ENCODE peak calls at places on chromosomes 3 and 15, in seven cellular contexts. One of them, this sample, is unnamed.
A peak's percentile ranks its signal among the peaks of the same experiment; 100 is the strongest.

GRCh38 chr3:81041331-81041730 is 720.1 kb downstream of the GBE1 start:
- DNase-seq in pancreas: no peak
- DNase-seq in IMR-90: no peak
- DNase-seq in GM23248: peak; percentile 0
- DNase-seq in ovary: no peak
- DNase-seq in endodermal cell: no peak
- DNase-seq in mesendoderm: no peak
- DNase-seq in this sample: no peak

GRCh38 chr3:16801223-16801622 is 83.5 kb upstream of the PLCL2 start:
- DNase-seq in pancreas: no peak
- DNase-seq in IMR-90: no peak
- DNase-seq in GM23248: no peak
- DNase-seq in ovary: no peak
- DNase-seq in endodermal cell: no peak
- DNase-seq in mesendoderm: no peak
- DNase-seq in this sample: no peak

GRCh38 chr3:132772252-132772651 is 50.0 kb upstream of the NPHP3 start:
- DNase-seq in pancreas: no peak
- DNase-seq in IMR-90: no peak
- DNase-seq in GM23248: no peak
- DNase-seq in ovary: no peak
- DNase-seq in endodermal cell: no peak
- DNase-seq in mesendoderm: no peak
- DNase-seq in this sample: no peak

GRCh38 chr3:171328419-171329082 is 131.7 kb downstream of the TNIK start:
- DNase-seq in pancreas: peak; percentile 11
- DNase-seq in IMR-90: no peak
- DNase-seq in GM23248: peak; percentile 34
- DNase-seq in ovary: no peak
- DNase-seq in endodermal cell: peak; percentile 69
- DNase-seq in mesendoderm: peak; percentile 87
- DNase-seq in this sample: peak; percentile 52

GRCh38 chr3:144109944-144110343 is 138.3 kb downstream of the DIPK2A start:
- DNase-seq in pancreas: no peak
- DNase-seq in IMR-90: no peak
- DNase-seq in GM23248: peak; percentile 14
- DNase-seq in ovary: no peak
- DNase-seq in endodermal cell: no peak
- DNase-seq in mesendoderm: no peak
- DNase-seq in this sample: no peak

GRCh38 chr3:72335458-72336050 is 512.7 kb downstream of the SHQ1 start:
- DNase-seq in pancreas: no peak
- DNase-seq in IMR-90: no peak
- DNase-seq in GM23248: peak; percentile 43
- DNase-seq in ovary: no peak
- DNase-seq in endodermal cell: no peak
- DNase-seq in mesendoderm: peak; percentile 83
- DNase-seq in this sample: no peak

GRCh38 chr3:184472723-184473419 is 88.7 kb upstream of the EPHB3 start:
- DNase-seq in pancreas: no peak
- DNase-seq in IMR-90: no peak
- DNase-seq in GM23248: no peak
- DNase-seq in ovary: no peak
- DNase-seq in endodermal cell: peak; percentile 22
- DNase-seq in mesendoderm: no peak
- DNase-seq in this sample: no peak

GRCh38 chr3:125129512-125129962 is 73.7 kb upstream of the HEG1 start:
- DNase-seq in pancreas: no peak
- DNase-seq in IMR-90: peak; percentile 99
- DNase-seq in GM23248: peak; percentile 99
- DNase-seq in ovary: no peak
- DNase-seq in endodermal cell: no peak
- DNase-seq in mesendoderm: no peak
- DNase-seq in this sample: no peak

GRCh38 chr3:54212723-54213122 is 90.4 kb downstream of the CACNA2D3 start:
- DNase-seq in pancreas: no peak
- DNase-seq in IMR-90: no peak
- DNase-seq in GM23248: no peak
- DNase-seq in ovary: no peak
- DNase-seq in endodermal cell: no peak
- DNase-seq in mesendoderm: peak; percentile 68
- DNase-seq in this sample: no peak

GRCh38 chr3:17125738-17126137 is 241.0 kb downstream of the PLCL2 start:
- DNase-seq in pancreas: no peak
- DNase-seq in IMR-90: no peak
- DNase-seq in GM23248: no peak
- DNase-seq in ovary: no peak
- DNase-seq in endodermal cell: no peak
- DNase-seq in mesendoderm: no peak
- DNase-seq in this sample: no peak

GRCh38 chr15:52558196-52558595 is 10.6 kb downstream of the ARPP19 start:
- DNase-seq in pancreas: no peak
- DNase-seq in IMR-90: peak; percentile 78
- DNase-seq in GM23248: peak; percentile 59
- DNase-seq in ovary: no peak
- DNase-seq in endodermal cell: no peak
- DNase-seq in mesendoderm: peak; percentile 24
- DNase-seq in this sample: no peak

GRCh38 chr3:11529281-11529680 is 114.4 kb downstream of the VGLL4 start:
- DNase-seq in pancreas: no peak
- DNase-seq in IMR-90: peak; percentile 17
- DNase-seq in GM23248: no peak
- DNase-seq in ovary: no peak
- DNase-seq in endodermal cell: no peak
- DNase-seq in mesendoderm: no peak
- DNase-seq in this sample: no peak

GRCh38 chr3:17057316-17057715 is 172.6 kb downstream of the PLCL2 start:
- DNase-seq in pancreas: no peak
- DNase-seq in IMR-90: peak; percentile 69
- DNase-seq in GM23248: peak; percentile 90
- DNase-seq in ovary: no peak
- DNase-seq in endodermal cell: no peak
- DNase-seq in mesendoderm: no peak
- DNase-seq in this sample: no peak

GRCh38 chr3:169847896-169848295 is 21.8 kb downstream of the LRRC31 start:
- DNase-seq in pancreas: no peak
- DNase-seq in IMR-90: no peak
- DNase-seq in GM23248: no peak
- DNase-seq in ovary: no peak
- DNase-seq in endodermal cell: no peak
- DNase-seq in mesendoderm: no peak
- DNase-seq in this sample: no peak

GRCh38 chr15:48965972-48966371 is 2.3 kb upstream of the SHC4 start:
- DNase-seq in pancreas: no peak
- DNase-seq in IMR-90: peak; percentile 78
- DNase-seq in GM23248: peak; percentile 85
- DNase-seq in ovary: no peak
- DNase-seq in endodermal cell: no peak
- DNase-seq in mesendoderm: peak; percentile 56
- DNase-seq in this sample: no peak

GRCh38 chr15:36617529-36618196 is 38.2 kb downstream of the CDIN1 start:
- DNase-seq in pancreas: no peak
- DNase-seq in IMR-90: no peak
- DNase-seq in GM23248: no peak
- DNase-seq in ovary: no peak
- DNase-seq in endodermal cell: no peak
- DNase-seq in mesendoderm: no peak
- DNase-seq in this sample: no peak

GRCh38 chr3:84547971-84548970 is 410.5 kb upstream of the CADM2 start:
- DNase-seq in pancreas: peak; percentile 54
- DNase-seq in IMR-90: no peak
- DNase-seq in GM23248: peak; percentile 60
- DNase-seq in ovary: no peak
- DNase-seq in endodermal cell: peak; percentile 89
- DNase-seq in mesendoderm: peak; percentile 79
- DNase-seq in this sample: no peak

GRCh38 chr3:99638244-99638948 is at the start of gene COL8A1:
- DNase-seq in pancreas: no peak
- DNase-seq in IMR-90: peak; percentile 77
- DNase-seq in GM23248: peak; percentile 66
- DNase-seq in ovary: peak; percentile 56
- DNase-seq in endodermal cell: peak; percentile 87
- DNase-seq in mesendoderm: peak; percentile 82
- DNase-seq in this sample: no peak

GRCh38 chr15:63059573-63060216 is 17.1 kb downstream of the TPM1 start:
- DNase-seq in pancreas: no peak
- DNase-seq in IMR-90: no peak
- DNase-seq in GM23248: peak; percentile 39
- DNase-seq in ovary: no peak
- DNase-seq in endodermal cell: no peak
- DNase-seq in mesendoderm: no peak
- DNase-seq in this sample: no peak

GRCh38 chr3:175107231-175107630 is 248.1 kb downstream of the NAALADL2 start:
- DNase-seq in pancreas: no peak
- DNase-seq in IMR-90: peak; percentile 85
- DNase-seq in GM23248: no peak
- DNase-seq in ovary: no peak
- DNase-seq in endodermal cell: no peak
- DNase-seq in mesendoderm: no peak
- DNase-seq in this sample: no peak

GRCh38 chr3:25564040-25564439 is 100.7 kb downstream of the TOP2B start:
- DNase-seq in pancreas: no peak
- DNase-seq in IMR-90: no peak
- DNase-seq in GM23248: no peak
- DNase-seq in ovary: no peak
- DNase-seq in endodermal cell: no peak
- DNase-seq in mesendoderm: no peak
- DNase-seq in this sample: no peak

DNA sequence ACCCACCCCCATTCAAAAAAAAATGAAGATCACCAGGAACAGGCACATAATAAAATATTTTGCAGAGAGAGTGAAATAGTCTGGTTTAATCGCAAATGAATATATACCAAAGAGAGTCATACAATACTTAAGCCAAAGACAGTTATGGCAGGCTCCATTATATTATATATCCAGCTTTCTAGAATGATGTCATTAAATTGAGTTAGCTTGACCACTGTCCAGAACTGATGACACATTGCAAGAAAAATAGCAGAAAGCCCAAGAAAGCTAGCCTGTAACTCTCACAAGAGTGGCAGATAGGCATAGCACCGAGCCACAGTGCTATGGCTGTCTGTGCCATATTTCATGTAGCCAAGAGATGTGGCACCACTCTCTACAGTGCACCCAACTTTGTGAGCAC is 231.9 kb upstream of the SEMA6D start:
- DNase-seq in pancreas: no peak
- DNase-seq in IMR-90: peak; percentile 57
- DNase-seq in GM23248: peak; percentile 21
- DNase-seq in ovary: no peak
- DNase-seq in endodermal cell: no peak
- DNase-seq in mesendoderm: no peak
- DNase-seq in this sample: no peak
- H3K4me1 ChIP-seq in pancreas: no peaks in the 10 kb centered on the region
- H3K4me1 ChIP-seq in IMR-90: peaks cover 2% of the 10 kb centered on the region
- H3K4me1 ChIP-seq in GM23248: no peaks in the 10 kb centered on the region
- H3K4me1 ChIP-seq in ovary: no peaks in the 10 kb centered on the region
- H3K4me1 ChIP-seq in endodermal cell: no peaks in the 10 kb centered on the region
- H3K4me1 ChIP-seq in mesendoderm: no peaks in the 10 kb centered on the region
- H3K4me1 ChIP-seq in this sample: no peaks in the 10 kb centered on the region

DNA sequence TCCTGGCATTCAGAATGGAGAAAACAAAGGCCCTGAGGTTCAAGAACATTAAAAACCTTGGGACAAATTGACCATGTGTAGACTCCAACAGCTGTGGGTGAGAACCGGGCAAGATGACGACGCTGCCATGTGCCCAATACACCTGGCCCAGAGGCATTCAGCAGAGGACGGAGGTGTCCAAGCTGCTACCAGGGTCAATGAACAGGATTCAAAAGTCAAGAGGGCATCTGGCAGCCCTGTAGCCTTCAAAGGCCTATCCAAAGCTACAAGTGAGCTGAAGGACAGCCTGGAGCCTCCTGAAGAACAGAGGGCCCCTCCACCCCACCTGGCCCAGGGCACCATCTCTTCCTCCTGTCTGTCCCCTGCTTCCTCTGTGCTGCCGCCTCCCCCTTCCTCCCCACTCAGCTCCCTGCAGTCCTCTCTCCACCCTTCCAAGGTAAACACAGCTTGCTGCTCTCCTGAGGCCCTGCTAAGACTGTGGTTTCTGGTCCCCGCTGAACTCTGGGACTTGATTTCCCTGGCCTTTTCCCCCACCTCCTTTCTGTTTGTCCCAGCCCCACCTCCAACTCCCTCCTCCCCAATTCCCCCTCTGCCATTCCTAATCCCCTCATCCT is 57.5 kb downstream of the HMCES start:
- DNase-seq in pancreas: no peak
- DNase-seq in IMR-90: no peak
- DNase-seq in GM23248: no peak
- DNase-seq in ovary: no peak
- DNase-seq in endodermal cell: no peak
- DNase-seq in mesendoderm: no peak
- DNase-seq in this sample: no peak
- H3K36me3 ChIP-seq in pancreas: no peaks in the 10 kb centered on the region
- H3K36me3 ChIP-seq in IMR-90: no peaks in the 10 kb centered on the region
- H3K36me3 ChIP-seq in GM23248: no peaks in the 10 kb centered on the region
- H3K36me3 ChIP-seq in ovary: no peaks in the 10 kb centered on the region
- H3K36me3 ChIP-seq in endodermal cell: no peaks in the 10 kb centered on the region
- H3K36me3 ChIP-seq in mesendoderm: no peaks in the 10 kb centered on the region
- H3K36me3 ChIP-seq in this sample: no peaks in the 10 kb centered on the region

DNA sequence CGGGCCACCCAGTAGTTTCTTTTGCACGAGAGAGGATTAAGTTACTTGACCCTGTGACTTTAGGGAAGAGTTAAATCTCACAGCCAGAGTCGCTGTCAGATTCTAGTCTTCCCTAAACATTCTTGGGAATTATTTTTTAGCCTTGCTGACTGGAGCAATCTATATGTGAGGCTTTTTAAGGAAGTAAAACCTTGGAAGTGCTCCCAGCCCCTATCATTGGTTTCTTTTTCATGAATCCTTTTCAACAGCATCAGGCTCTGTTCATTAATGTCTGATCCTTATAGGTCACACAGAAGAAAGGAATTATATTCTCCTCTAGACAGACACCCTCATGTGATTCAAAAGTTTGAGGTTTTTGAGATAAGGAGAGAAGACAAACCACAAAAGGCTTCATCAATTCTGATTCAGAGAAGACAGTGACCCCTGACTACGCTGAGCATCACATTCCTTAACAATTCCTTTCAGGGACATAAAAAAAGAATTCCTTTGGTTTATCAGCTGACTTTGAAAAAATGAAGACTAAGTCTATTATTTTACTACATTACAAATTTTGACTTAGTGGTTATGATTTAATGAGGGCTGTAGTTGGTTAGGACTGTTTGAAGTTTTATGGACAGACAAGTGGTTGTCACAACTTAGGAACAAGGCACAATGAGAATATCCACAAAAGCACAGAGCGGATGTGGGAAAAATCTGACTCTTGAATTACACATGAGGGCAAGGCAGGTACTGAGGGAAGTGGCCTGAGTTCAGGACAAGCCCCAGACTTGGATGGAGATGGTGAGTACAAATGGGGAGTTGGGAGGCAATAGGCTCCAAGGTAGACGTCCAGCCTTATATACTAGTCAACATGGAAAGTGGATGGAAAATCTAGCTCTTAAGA is 171.1 kb upstream of the STT3B start:
- DNase-seq in pancreas: no peak
- DNase-seq in IMR-90: peak; percentile 86
- DNase-seq in GM23248: peak; percentile 81
- DNase-seq in ovary: no peak
- DNase-seq in endodermal cell: no peak
- DNase-seq in mesendoderm: no peak
- DNase-seq in this sample: no peak
- H3K4me1 ChIP-seq in pancreas: no peaks in the 10 kb centered on the region
- H3K4me1 ChIP-seq in IMR-90: peaks cover 10% of the 10 kb centered on the region
- H3K4me1 ChIP-seq in GM23248: peaks cover 46% of the 10 kb centered on the region
- H3K4me1 ChIP-seq in ovary: no peaks in the 10 kb centered on the region
- H3K4me1 ChIP-seq in endodermal cell: peaks cover 4% of the 10 kb centered on the region
- H3K4me1 ChIP-seq in mesendoderm: no peaks in the 10 kb centered on the region
- H3K4me1 ChIP-seq in this sample: peaks cover 35% of the 10 kb centered on the region

GRCh38 chr15:75207618-75208500 is 6.2 kb downstream of the C15orf39 start:
- DNase-seq in pancreas: no peak
- DNase-seq in IMR-90: no peak
- DNase-seq in GM23248: no peak
- DNase-seq in ovary: no peak
- DNase-seq in endodermal cell: no peak
- DNase-seq in mesendoderm: no peak
- DNase-seq in this sample: no peak
- H3K36me3 ChIP-seq in pancreas: peaks cover 54% of the 10 kb centered on the region
- H3K36me3 ChIP-seq in IMR-90: peaks cover 63% of the 10 kb centered on the region
- H3K36me3 ChIP-seq in GM23248: no peaks in the 10 kb centered on the region
- H3K36me3 ChIP-seq in ovary: no peaks in the 10 kb centered on the region
- H3K36me3 ChIP-seq in endodermal cell: peaks cover 53% of the 10 kb centered on the region
- H3K36me3 ChIP-seq in mesendoderm: peaks cover 15% of the 10 kb centered on the region
- H3K36me3 ChIP-seq in this sample: peaks cover 63% of the 10 kb centered on the region

This sample was measured in CD4-positive, alpha-beta memory T cell.